ENCODE peak calls at places on chromosome 17, in six cellular contexts. A is neural crest cell, T is lung, V is GM20000, Q is thoracic aorta, S is transverse colon. R is an unnamed sample.

GRCh38 chr17:70355185-70355584 is 185.9 kb downstream of the KCNJ2 start:
- DNase-seq in T (no peak), V (no peak), A (no peak), S (no peak), Q (no peak), R (no peak)

GRCh38 chr17:6361733-6362132 is 73.2 kb downstream of the AIPL1 start:
- DNase-seq in V (peak), S (no peak), T (no peak), A (no peak), Q (no peak), R (peak)

GRCh38 chr17:32610027-32610650 is 123.3 kb downstream of the CDK5R1 start:
- DNase-seq in A (no peak), V (no peak), Q (no peak), T (no peak), S (no peak), R (no peak)

GRCh38 chr17:46979023-46979870 is at the start of gene RPRML:
- DNase-seq in S (peak), A (peak), Q (no peak), T (no peak), V (peak), R (peak)

GRCh38 chr17:17780941-17781590 is 55.7 kb downstream of the SREBF1 start:
- DNase-seq in T (no peak), A (peak), S (peak), V (no peak), Q (no peak), R (no peak)

GRCh38 chr17:40314557-40314953 is 5.6 kb downstream of the RARA start:
- DNase-seq in A (no peak), S (peak), Q (peak), V (peak), T (peak), R (peak)

GRCh38 chr17:50047488-50048126 is 8.3 kb upstream of the ITGA3 start:
- DNase-seq in T (no peak), V (no peak), Q (no peak), A (no peak), S (no peak), R (no peak)

GRCh38 chr17:44610871-44611270 is 45.4 kb upstream of the MEIOC start:
- DNase-seq in S (no peak), A (no peak), V (no peak), T (no peak), Q (no peak), R (no peak)

GRCh38 chr17:69608114-69608513 is 193.6 kb downstream of the MAP2K6 start:
- DNase-seq in S (no peak), T (no peak), V (no peak), Q (no peak), A (no peak), R (no peak)

GRCh38 chr17:44518032-44518431 is 14.8 kb upstream of the GPATCH8 start:
- DNase-seq in T (no peak), Q (no peak), A (no peak), V (no peak), S (no peak), R (no peak)

GRCh38 chr17:77095461-77095860 is 45.3 kb upstream of the SEC14L1 start:
- DNase-seq in A (no peak), S (no peak), V (no peak), T (no peak), Q (no peak), R (no peak)

GRCh38 chr17:77098884-77099545 is 41.8 kb upstream of the SEC14L1 start:
- DNase-seq in S (peak), A (no peak), T (peak), V (no peak), Q (no peak), R (no peak)

GRCh38 chr17:77100009-77100408 is 40.8 kb upstream of the SEC14L1 start:
- DNase-seq in T (peak), A (no peak), Q (no peak), S (peak), V (no peak), R (no peak)

GRCh38 chr17:77097772-77098171 is 43.0 kb upstream of the SEC14L1 start:
- DNase-seq in S (no peak), Q (no peak), A (no peak), V (no peak), T (no peak), R (no peak)

DNA sequence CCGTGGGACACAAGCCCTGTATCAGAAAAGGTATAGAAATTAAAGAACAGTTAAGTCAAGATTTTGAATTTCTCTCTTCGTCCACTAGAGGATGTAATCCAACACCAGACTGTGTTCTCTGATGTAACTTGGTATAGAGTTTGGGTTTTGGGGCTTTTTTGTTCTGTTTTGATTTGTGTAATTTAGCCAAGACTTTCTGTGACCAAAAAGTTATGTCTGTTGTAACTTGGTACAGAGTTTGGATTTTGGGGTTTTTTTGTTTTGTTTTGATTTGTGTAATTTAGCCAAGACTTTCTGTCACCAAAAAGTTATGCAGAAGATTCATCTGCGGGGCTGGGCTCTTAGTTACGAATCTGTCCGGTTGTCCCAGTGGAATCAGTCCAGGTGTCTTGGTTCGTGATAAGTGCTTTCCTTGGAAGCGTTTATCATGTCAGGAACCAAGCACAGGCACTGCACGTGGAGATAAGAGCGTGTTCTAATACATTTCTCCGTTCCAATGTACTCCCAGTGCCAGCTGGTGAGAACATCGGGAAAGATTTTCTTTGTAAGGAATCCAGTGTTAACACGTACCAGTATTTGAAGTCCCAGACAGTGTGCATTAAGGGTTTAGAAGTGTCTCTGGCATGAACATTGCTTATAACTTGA is 44.1 kb upstream of the SEC14L1 start:
- DNase-seq in Q (no peak), T (no peak), V (peak), A (no peak), S (no peak), R (peak)
- TF ChIP-seq CTCF in Q (peak), T (peak), V (peak), A (peak), S (peak), R (peak)

DNA sequence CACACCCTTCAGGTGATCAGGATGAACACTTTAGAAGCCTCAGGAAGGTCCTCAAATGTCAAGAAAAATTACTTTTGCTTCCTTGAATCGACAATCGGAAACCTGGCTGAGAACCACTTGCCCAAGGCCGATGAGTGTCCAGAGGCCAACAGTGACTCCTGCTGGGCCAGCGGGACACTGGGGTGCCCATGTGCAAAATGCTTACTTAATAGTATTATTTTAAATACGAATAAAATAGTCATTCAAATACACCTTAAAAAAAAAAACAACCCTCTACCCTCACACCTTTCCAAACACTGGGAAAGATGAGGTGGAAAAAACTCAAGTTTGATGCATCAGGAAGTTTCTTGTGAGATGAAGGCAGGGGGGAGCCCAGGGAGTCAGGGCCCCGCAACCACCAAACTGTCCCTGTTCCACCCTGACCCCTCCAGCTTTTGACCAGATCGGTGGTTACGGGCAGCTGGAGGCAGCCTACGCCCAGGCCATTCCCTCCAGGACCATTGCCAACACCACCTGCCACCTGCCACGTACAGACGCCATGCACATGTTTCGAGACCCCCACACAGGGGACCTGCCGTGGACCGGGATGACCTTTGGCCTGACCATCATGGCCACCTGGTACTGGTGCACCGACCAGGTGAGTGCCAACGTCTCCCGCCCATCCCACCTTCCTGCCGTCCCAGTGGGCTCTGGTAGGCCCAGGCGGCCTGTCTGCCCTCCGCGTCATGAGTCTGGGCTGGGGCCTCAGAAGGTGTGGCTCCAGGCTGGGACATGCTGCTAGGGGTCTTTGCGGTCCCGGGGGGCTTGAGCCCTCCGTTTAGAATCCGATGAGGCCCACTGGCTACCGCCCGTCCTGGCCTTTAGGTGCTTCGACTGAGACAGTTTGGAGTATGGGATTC is 18.9 kb downstream of the SLC5A10 start:
- DNase-seq in V (no peak), Q (no peak), S (no peak), A (no peak), T (no peak), R (no peak)
- TF ChIP-seq CTCF in V (no peak), Q (no peak), S (no peak), A (no peak), T (no peak), R (no peak)

GRCh38 chr17:3815925-3816324 is 14.9 kb upstream of the ITGAE start:
- DNase-seq in S (no peak), V (no peak), T (no peak), A (no peak), Q (no peak), R (no peak)
- TF ChIP-seq CTCF in S (no peak), V (no peak), T (no peak), A (no peak), Q (no peak), R (no peak)

DNA sequence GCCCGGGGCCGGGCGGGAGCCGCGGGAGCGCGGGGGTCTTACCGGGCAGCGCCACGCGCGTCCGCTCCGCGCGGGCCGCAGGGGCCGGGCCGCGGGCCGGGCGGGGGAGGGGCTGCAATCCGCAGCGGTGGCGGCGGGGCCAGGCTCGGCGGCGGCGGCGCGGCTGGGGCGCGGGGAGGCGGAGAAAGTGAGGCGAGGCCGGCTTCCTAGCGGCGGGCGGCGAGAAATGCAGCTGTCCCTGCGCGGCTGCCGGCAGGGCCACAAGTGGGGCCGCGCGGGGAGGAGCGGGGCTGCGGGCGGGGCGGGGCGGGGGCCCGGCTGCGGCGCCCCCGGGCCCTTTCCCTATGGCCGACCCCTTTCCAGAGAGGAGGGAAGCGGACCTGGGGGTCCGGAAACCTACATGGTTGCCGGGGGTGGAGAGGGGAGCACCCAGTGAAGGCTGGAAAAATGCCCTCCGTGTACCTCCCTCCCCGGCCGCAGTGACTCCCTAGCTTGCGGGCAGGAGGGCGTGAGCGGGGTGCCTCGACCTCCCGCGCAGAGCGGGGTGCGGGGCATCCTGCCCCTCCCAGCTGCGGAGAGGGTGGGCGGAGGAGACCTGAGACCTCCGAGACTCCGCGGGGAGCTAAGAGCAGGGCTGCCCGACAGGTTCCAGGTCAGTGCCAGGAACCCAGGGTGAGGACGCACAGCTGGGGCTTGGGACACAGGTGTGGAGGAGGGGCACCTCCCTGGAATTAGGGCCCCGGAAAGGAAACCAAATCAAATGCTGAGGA is at the start of gene CUEDC1:
- DNase-seq in S (peak), Q (no peak), A (peak), T (peak), V (peak), R (peak)
- TF ChIP-seq CTCF in S (peak), Q (peak), A (peak), T (no peak), V (peak), R (peak)

DNA sequence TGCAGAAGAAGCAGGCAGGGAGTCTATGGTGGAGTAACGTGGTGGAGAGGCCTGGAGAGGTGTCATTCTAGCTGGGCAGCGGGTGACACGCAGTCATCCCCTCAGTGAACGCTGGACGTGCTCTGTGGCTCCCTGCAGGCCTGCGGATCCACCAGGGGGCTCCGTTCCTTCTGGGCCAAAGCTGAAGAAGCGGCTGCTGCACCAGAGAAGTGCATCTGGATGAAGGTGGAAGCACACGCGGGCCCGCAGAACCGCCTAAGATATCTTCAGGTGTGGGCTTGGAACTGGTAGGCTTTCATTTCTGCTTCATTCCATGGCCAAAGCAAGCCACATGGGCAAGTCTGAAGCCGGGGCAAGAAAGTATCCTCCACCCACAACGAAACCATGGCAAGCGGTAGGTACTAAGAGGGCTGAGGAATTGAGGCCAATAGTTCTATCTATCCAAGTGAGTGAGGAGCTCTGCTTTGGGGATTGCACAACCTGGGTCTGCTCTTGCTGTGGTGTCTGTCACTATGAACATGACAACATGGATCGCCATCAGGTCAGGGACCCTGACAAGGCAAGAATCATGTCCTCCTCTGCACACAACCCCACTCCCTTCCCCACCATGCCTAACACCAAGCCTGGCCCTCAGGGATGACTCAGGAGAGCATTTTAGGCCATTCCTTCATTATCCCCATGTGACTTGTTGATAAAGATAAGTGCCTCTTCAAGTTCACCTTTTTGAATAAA is 78.9 kb upstream of the FBXO47 start:
- DNase-seq in S (no peak), A (no peak), T (no peak), V (no peak), Q (no peak), R (no peak)
- TF ChIP-seq CTCF in S (no peak), A (no peak), T (no peak), V (no peak), Q (no peak), R (no peak)

GRCh38 chr17:64773836-64774761 is 112.0 kb upstream of the SMURF2 start:
- DNase-seq in T (peak), S (peak), V (peak), Q (no peak), A (no peak), R (no peak)
- TF ChIP-seq CTCF in T (no peak), S (no peak), V (no peak), Q (peak), A (peak), R (peak)